ENCODE peak calls at places on chromosomes 3 and 15, in four cellular contexts. One of them, this sample, is unnamed.

GRCh38 chr3:14602006-14602803 is 49.4 kb upstream of the CCDC174 start:
- DNase-seq in H1: no peak
- DNase-seq in mesendoderm: peak
- DNase-seq in H9: peak
- DNase-seq in this sample: no peak

GRCh38 chr15:65576669-65577068 is 34.3 kb downstream of the INTS14 start:
- DNase-seq in H1: no peak
- DNase-seq in mesendoderm: no peak
- DNase-seq in H9: no peak
- DNase-seq in this sample: peak

GRCh38 chr15:36903922-36904479 is 196.3 kb downstream of the MEIS2 start:
- DNase-seq in H1: no peak
- DNase-seq in mesendoderm: no peak
- DNase-seq in H9: no peak
- DNase-seq in this sample: no peak

GRCh38 chr15:64525828-64526530 is 65.6 kb downstream of the ZNF609 start:
- DNase-seq in H1: no peak
- DNase-seq in mesendoderm: no peak
- DNase-seq in H9: no peak
- DNase-seq in this sample: peak

GRCh38 chr15:41154412-41154811 is 38.3 kb upstream of the INO80 start:
- DNase-seq in H1: no peak
- DNase-seq in mesendoderm: no peak
- DNase-seq in H9: no peak
- DNase-seq in this sample: no peak

GRCh38 chr15:58460872-58461271 is 29.1 kb downstream of the LIPC start:
- DNase-seq in H1: no peak
- DNase-seq in mesendoderm: no peak
- DNase-seq in H9: no peak
- DNase-seq in this sample: no peak

GRCh38 chr15:50190166-50190570 is 8.2 kb downstream of the SLC27A2 start:
- DNase-seq in H1: no peak
- DNase-seq in mesendoderm: no peak
- DNase-seq in H9: no peak
- DNase-seq in this sample: no peak

GRCh38 chr15:49624046-49624445 is 3.2 kb downstream of the DTWD1 start:
- DNase-seq in H1: no peak
- DNase-seq in mesendoderm: no peak
- DNase-seq in H9: no peak
- DNase-seq in this sample: peak

GRCh38 chr3:172129534-172129867 is 90.1 kb downstream of the FNDC3B start:
- DNase-seq in H1: no peak
- DNase-seq in mesendoderm: no peak
- DNase-seq in H9: no peak
- DNase-seq in this sample: no peak

GRCh38 chr15:32029862-32030781 is at the start of gene CHRNA7:
- DNase-seq in H1: no peak
- DNase-seq in mesendoderm: peak
- DNase-seq in H9: peak
- DNase-seq in this sample: peak

GRCh38 chr3:34008191-34008590 is 209.8 kb downstream of the PDCD6IP start:
- DNase-seq in H1: peak
- DNase-seq in mesendoderm: peak
- DNase-seq in H9: peak
- DNase-seq in this sample: peak

GRCh38 chr15:65476942-65477341 is 40.5 kb downstream of the DPP8 start:
- DNase-seq in H1: no peak
- DNase-seq in mesendoderm: no peak
- DNase-seq in H9: no peak
- DNase-seq in this sample: peak

GRCh38 chr15:45862034-45862433 is 227.2 kb downstream of the SQOR start:
- DNase-seq in H1: no peak
- DNase-seq in mesendoderm: no peak
- DNase-seq in H9: no peak
- DNase-seq in this sample: no peak

GRCh38 chr3:95172549-95172948 is 1109.7 kb downstream of the NSUN3 start:
- DNase-seq in H1: no peak
- DNase-seq in mesendoderm: peak
- DNase-seq in H9: no peak
- DNase-seq in this sample: no peak

GRCh38 chr3:46713898-46714552 is 3.6 kb downstream of the PRSS50 start:
- DNase-seq in H1: no peak
- DNase-seq in mesendoderm: no peak
- DNase-seq in H9: peak
- DNase-seq in this sample: no peak

GRCh38 chr15:89858661-89859458 is 34.9 kb downstream of the AP3S2 start:
- DNase-seq in H1: no peak
- DNase-seq in mesendoderm: no peak
- DNase-seq in H9: no peak
- DNase-seq in this sample: no peak

GRCh38 chr3:194373912-194374311 is 4.4 kb upstream of the LRRC15 start:
- DNase-seq in H1: no peak
- DNase-seq in mesendoderm: no peak
- DNase-seq in H9: no peak
- DNase-seq in this sample: no peak

GRCh38 chr15:41102854-41103253 is 13.2 kb downstream of the INO80 start:
- DNase-seq in H1: no peak
- DNase-seq in mesendoderm: no peak
- DNase-seq in H9: no peak
- DNase-seq in this sample: peak

GRCh38 chr3:46935168-46935858 is 41.2 kb downstream of the CCDC12 start:
- DNase-seq in H1: peak
- DNase-seq in mesendoderm: peak
- DNase-seq in H9: peak
- DNase-seq in this sample: peak

GRCh38 chr15:63945838-63946298 is 100.4 kb downstream of the DAPK2 start:
- DNase-seq in H1: no peak
- DNase-seq in mesendoderm: peak
- DNase-seq in H9: peak
- DNase-seq in this sample: no peak

GRCh38 chr3:182136008-182136910 is 424.5 kb downstream of the SOX2 start:
- DNase-seq in H1: no peak
- DNase-seq in mesendoderm: no peak
- DNase-seq in H9: no peak
- DNase-seq in this sample: no peak

GRCh38 chr15:65782096-65782495 is 10.0 kb downstream of the DENND4A start:
- DNase-seq in H1: no peak
- DNase-seq in mesendoderm: no peak
- DNase-seq in H9: no peak
- DNase-seq in this sample: no peak

GRCh38 chr3:98482717-98483482 is 14.6 kb upstream of the OR5K2 start:
- DNase-seq in H1: no peak
- DNase-seq in mesendoderm: peak
- DNase-seq in H9: no peak
- DNase-seq in this sample: no peak

GRCh38 chr3:130789678-130790340 is 43.2 kb upstream of the PIK3R4 start:
- DNase-seq in H1: no peak
- DNase-seq in mesendoderm: peak
- DNase-seq in H9: no peak
- DNase-seq in this sample: no peak

GRCh38 chr3:98454929-98455328 is 8.1 kb upstream of the OR5K1 start:
- DNase-seq in H1: no peak
- DNase-seq in mesendoderm: no peak
- DNase-seq in H9: no peak
- DNase-seq in this sample: no peak

GRCh38 chr15:84731774-84732173 is 15.8 kb upstream of the SEC11A start:
- DNase-seq in H1: no peak
- DNase-seq in mesendoderm: no peak
- DNase-seq in H9: no peak
- DNase-seq in this sample: peak

GRCh38 chr3:65669163-65669875 is 369.4 kb downstream of the MAGI1 start:
- DNase-seq in H1: no peak
- DNase-seq in mesendoderm: no peak
- DNase-seq in H9: no peak
- DNase-seq in this sample: peak

GRCh38 chr3:16334909-16335308 is 69.9 kb downstream of the OXNAD1 start:
- DNase-seq in H1: no peak
- DNase-seq in mesendoderm: no peak
- DNase-seq in H9: no peak
- DNase-seq in this sample: peak

GRCh38 chr3:115019900-115020299 is 127.2 kb downstream of the ZBTB20 start:
- DNase-seq in H1: no peak
- DNase-seq in mesendoderm: no peak
- DNase-seq in H9: no peak
- DNase-seq in this sample: no peak

GRCh38 chr3:126351086-126351770 is 6.0 kb downstream of the KLF15 start:
- DNase-seq in H1: no peak
- DNase-seq in mesendoderm: no peak
- DNase-seq in H9: no peak
- DNase-seq in this sample: no peak

GRCh38 chr15:79635897-79636596 is 203.9 kb downstream of the MINAR1 start:
- DNase-seq in H1: no peak
- DNase-seq in mesendoderm: peak
- DNase-seq in H9: no peak
- DNase-seq in this sample: peak

GRCh38 chr3:129688310-129688895 is 81.9 kb upstream of the PLXND1 start:
- DNase-seq in H1: peak
- DNase-seq in mesendoderm: peak
- DNase-seq in H9: peak
- DNase-seq in this sample: peak

GRCh38 chr15:81279621-81280051 is 44.3 kb downstream of the STARD5 start:
- DNase-seq in H1: no peak
- DNase-seq in mesendoderm: no peak
- DNase-seq in H9: peak
- DNase-seq in this sample: no peak

GRCh38 chr3:120126016-120126415 is 31.8 kb upstream of the GSK3B start:
- DNase-seq in H1: no peak
- DNase-seq in mesendoderm: no peak
- DNase-seq in H9: no peak
- DNase-seq in this sample: no peak

GRCh38 chr3:55203006-55203405 is 275.1 kb upstream of the LRTM1 start:
- DNase-seq in H1: no peak
- DNase-seq in mesendoderm: peak
- DNase-seq in H9: no peak
- DNase-seq in this sample: peak

GRCh38 chr3:55202320-55202719 is 274.5 kb upstream of the LRTM1 start:
- DNase-seq in H1: no peak
- DNase-seq in mesendoderm: no peak
- DNase-seq in H9: no peak
- DNase-seq in this sample: peak

GRCh38 chr3:55198554-55198953 is 270.7 kb upstream of the LRTM1 start:
- DNase-seq in H1: no peak
- DNase-seq in mesendoderm: peak
- DNase-seq in H9: no peak
- DNase-seq in this sample: peak

GRCh38 chr3:55201729-55202128 is 273.9 kb upstream of the LRTM1 start:
- DNase-seq in H1: no peak
- DNase-seq in mesendoderm: no peak
- DNase-seq in H9: no peak
- DNase-seq in this sample: peak

GRCh38 chr3:55200916-55201315 is 273.1 kb upstream of the LRTM1 start:
- DNase-seq in H1: no peak
- DNase-seq in mesendoderm: no peak
- DNase-seq in H9: no peak
- DNase-seq in this sample: no peak
- H3K56ac ChIP-seq in H1: no peak
- H3K56ac ChIP-seq in mesendoderm: no peak
- H3K56ac ChIP-seq in H9: no peak
- H3K56ac ChIP-seq in this sample: no peak

DNA sequence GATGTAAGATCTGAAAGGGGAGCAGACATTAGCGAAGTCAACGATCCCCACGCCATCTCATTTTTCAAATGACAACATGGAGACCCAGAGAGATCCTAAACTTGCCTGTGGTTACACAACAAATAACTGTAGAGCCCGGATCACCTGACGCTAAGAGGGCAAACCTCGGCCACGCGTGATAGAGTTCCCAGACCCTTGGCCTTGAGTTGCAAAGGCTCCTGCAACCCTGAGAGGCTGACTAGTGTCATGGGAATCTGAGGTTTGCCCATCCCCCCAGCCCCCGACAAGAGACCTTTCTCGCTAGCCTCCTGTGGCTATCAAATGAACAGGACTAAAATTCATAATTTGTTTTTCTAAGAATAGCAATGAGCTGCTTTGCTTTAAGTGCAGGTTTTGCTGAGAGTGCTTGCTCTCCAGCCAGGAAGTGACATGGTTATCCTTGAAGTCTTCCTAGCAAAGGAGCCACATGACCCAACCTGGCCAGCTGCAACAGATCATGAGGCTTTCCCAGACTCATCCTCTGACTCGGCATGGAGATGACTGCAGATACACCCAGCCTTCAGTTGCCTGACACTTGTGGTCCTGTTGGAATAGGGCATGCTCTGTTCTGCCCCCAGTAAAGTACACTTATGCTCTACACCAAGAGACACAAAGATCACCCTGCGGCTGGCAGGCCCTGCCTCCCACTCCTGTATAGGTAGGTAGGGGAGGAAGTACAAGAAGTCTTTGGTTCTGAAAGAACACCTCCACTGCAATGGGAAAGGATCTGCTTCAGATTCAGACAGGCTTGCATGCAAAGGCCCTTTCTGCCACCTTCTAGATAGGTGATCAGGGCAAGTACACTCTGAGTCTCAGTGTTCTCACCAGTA is 36.0 kb downstream of the MCF2L2 start:
- DNase-seq in H1: no peak
- DNase-seq in mesendoderm: peak
- DNase-seq in H9: no peak
- DNase-seq in this sample: peak
- H4K8ac ChIP-seq in H1: no peak
- H4K8ac ChIP-seq in mesendoderm: no peak
- H4K8ac ChIP-seq in H9: no peak
- H4K8ac ChIP-seq in this sample: no peak

DNA sequence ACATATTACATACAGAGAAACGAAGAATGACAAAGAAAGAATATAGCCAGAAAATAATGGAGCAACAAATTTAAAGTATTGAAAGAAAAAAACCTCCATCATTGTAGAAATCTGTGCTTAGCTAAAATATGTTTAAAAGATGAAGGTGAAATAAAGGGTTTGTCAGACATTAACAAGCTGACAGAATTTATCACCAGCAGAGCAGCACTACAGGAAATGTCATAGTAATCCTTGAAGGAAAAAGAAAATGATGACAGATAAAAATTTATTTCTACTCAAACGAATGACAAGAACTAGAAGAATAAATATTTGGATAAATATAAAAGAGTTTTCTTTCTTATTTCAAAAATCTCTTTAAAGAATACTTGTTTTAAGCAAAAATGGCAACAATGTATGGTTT is 40.6 kb upstream of the OTOL1 start:
- DNase-seq in H1: no peak
- DNase-seq in mesendoderm: no peak
- DNase-seq in H9: no peak
- DNase-seq in this sample: no peak
- H3K56ac ChIP-seq in H1: no peak
- H3K56ac ChIP-seq in mesendoderm: no peak
- H3K56ac ChIP-seq in H9: no peak
- H3K56ac ChIP-seq in this sample: no peak

DNA sequence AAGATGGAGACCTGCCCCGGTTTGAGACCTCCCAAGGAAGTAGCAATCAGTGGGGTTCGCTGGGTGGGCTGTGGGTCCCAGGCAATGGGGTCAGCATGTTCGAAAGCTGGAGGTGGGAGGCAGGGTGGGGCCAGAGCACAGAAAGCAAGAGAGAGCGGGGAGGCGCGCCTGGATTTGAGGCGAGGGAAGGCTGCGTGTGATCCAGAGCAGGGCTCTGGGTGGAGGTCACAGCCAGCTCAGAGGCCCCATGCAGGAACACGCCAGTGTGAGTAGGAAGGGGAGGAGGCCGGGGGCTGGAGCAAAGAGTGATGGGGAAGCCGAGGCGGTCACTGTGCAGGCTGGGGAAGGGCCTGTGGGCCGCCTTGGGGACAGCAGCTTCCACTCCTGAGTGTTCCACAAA is 8.8 kb downstream of the DNAJB8 start:
- DNase-seq in H1: no peak
- DNase-seq in mesendoderm: no peak
- DNase-seq in H9: no peak
- DNase-seq in this sample: no peak
- H4K8ac ChIP-seq in H1: peak
- H4K8ac ChIP-seq in mesendoderm: no peak
- H4K8ac ChIP-seq in H9: no peak
- H4K8ac ChIP-seq in this sample: no peak